ENCODE peak calls at places on chromosomes 5 and 9, in eight cellular contexts. D, C, B, N, V, Z, I and H are unnamed samples.

GRCh38 chr5:944992-945685 is 52.5 kb downstream of the TRIP13 start:
- DNase-seq in N (no peak), C (no peak), V (peak), B (no peak), Z (no peak), I (peak), D (no peak), H (no peak)

GRCh38 chr9:4137234-4137633 is 162.6 kb downstream of the GLIS3 start:
- DNase-seq in D (no peak), C (no peak), B (no peak), V (peak), Z (no peak), N (no peak), I (no peak), H (no peak)

GRCh38 chr5:17290620-17290974 is 73.2 kb downstream of the BASP1 start:
- DNase-seq in Z (no peak), B (no peak), D (no peak), C (no peak), N (no peak), I (no peak), V (no peak), H (no peak)

GRCh38 chr5:142109356-142110045 is 922 bp downstream of the NDFIP1 start:
- DNase-seq in I (no peak), V (peak), D (no peak), C (no peak), N (peak), Z (no peak), B (no peak), H (no peak)

GRCh38 chr9:120507936-120508510 is 71.9 kb downstream of the CDK5RAP2 start:
- DNase-seq in B (no peak), Z (no peak), C (no peak), N (no peak), I (no peak), V (no peak), D (no peak), H (no peak)

GRCh38 chr9:124254261-124254682 is 3.5 kb upstream of the NEK6 start:
- DNase-seq in I (no peak), Z (no peak), C (peak), D (no peak), V (no peak), B (peak), N (no peak), H (no peak)

GRCh38 chr5:91651704-91652103 is 268.6 kb upstream of the ARRDC3 start:
- DNase-seq in B (no peak), I (no peak), N (no peak), Z (no peak), V (no peak), D (no peak), C (no peak), H (no peak)

GRCh38 chr5:64742821-64743220 is 25.7 kb downstream of the SREK1IP1 start:
- DNase-seq in C (no peak), V (no peak), I (no peak), Z (no peak), D (no peak), N (no peak), B (no peak), H (no peak)

GRCh38 chr5:142618125-142618524 is 67.8 kb downstream of the FGF1 start:
- DNase-seq in D (no peak), V (no peak), C (peak), Z (no peak), B (peak), N (no peak), I (no peak), H (no peak)

GRCh38 chr5:144467795-144468194 is 297.1 kb downstream of the KCTD16 start:
- DNase-seq in V (peak), D (peak), Z (peak), B (no peak), N (no peak), I (peak), C (no peak), H (peak)

GRCh38 chr9:112179816-112180215 is 4.7 kb upstream of the SUSD1 start:
- DNase-seq in B (no peak), V (no peak), C (no peak), Z (no peak), N (no peak), D (no peak), I (no peak), H (no peak)

GRCh38 chr5:177320879-177321278 is 9.2 kb upstream of the MXD3 start:
- DNase-seq in D (no peak), B (no peak), I (no peak), C (no peak), N (no peak), Z (no peak), V (no peak), H (no peak)

GRCh38 chr5:37834542-37835399 is 5.1 kb downstream of the GDNF start:
- DNase-seq in D (no peak), I (no peak), C (no peak), V (no peak), B (no peak), N (no peak), Z (no peak), H (no peak)

GRCh38 chr5:134592141-134592746 is 40.4 kb downstream of the SAR1B start:
- DNase-seq in V (peak), Z (no peak), B (no peak), I (no peak), C (no peak), D (no peak), N (no peak), H (no peak)

GRCh38 chr5:158686240-158686639 is 413.5 kb downstream of the EBF1 start:
- DNase-seq in N (no peak), D (no peak), V (no peak), Z (no peak), C (no peak), I (no peak), B (no peak), H (no peak)

GRCh38 chr9:130239741-130240241 is 25.8 kb upstream of the HMCN2 start:
- DNase-seq in N (no peak), D (no peak), Z (no peak), I (peak), B (peak), V (no peak), C (peak), H (no peak)

GRCh38 chr5:168047043-168047668 is 244.3 kb upstream of the WWC1 start:
- DNase-seq in V (peak), I (peak), Z (peak), N (no peak), C (peak), B (peak), D (peak), H (peak)

GRCh38 chr5:177304392-177305119 is 957 bp downstream of the PRELID1 start:
- DNase-seq in Z (no peak), B (peak), C (peak), I (no peak), N (no peak), D (no peak), V (peak), H (no peak)

GRCh38 chr5:80990971-80991370 is 30.8 kb downstream of the RASGRF2 start:
- DNase-seq in Z (no peak), I (no peak), N (no peak), D (no peak), C (no peak), V (no peak), B (no peak), H (no peak)

GRCh38 chr9:135526089-135526729 is 5.0 kb downstream of the LCN1 start:
- DNase-seq in C (no peak), D (no peak), V (no peak), Z (no peak), N (no peak), B (peak), I (no peak), H (no peak)

GRCh38 chr5:2902186-2902585 is 150.7 kb upstream of the IRX2 start:
- DNase-seq in D (no peak), B (no peak), I (no peak), C (no peak), V (no peak), Z (no peak), N (no peak), H (no peak)

GRCh38 chr9:88732128-88732527 is 197.2 kb downstream of the NXNL2 start:
- DNase-seq in B (no peak), I (no peak), D (no peak), C (no peak), Z (no peak), V (no peak), N (no peak), H (no peak)